ENCODE peak calls at places on chromosome 7, in five cellular contexts. One of them, this sample, is unnamed.

GRCh38 chr7:4787541-4787940 is 12.1 kb downstream of the AP5Z1 start:
- DNase-seq in AML-193: no peak
- DNase-seq in left colon: no peak
- DNase-seq in activated T-cell treated with anti-CD3 and anti-CD28 coated beads, Interleukin-2, amount 50 U/mL, for 48 hours: no peak
- DNase-seq in fibroblast of pulmonary artery: no peak
- DNase-seq in this sample: no peak

GRCh38 chr7:129779602-129780256 is 168.2 kb downstream of the NRF1 start:
- DNase-seq in left colon: peak; percentile 68
- DNase-seq in fibroblast of pulmonary artery: no peak
- DNase-seq in AML-193: no peak
- DNase-seq in activated T-cell treated with anti-CD3 and anti-CD28 coated beads, Interleukin-2, amount 50 U/mL, for 48 hours: peak; percentile 61
- DNase-seq in this sample: no peak

GRCh38 chr7:158957507-158957900 is 101.1 kb downstream of the DYNC2I1 start:
- DNase-seq in left colon: peak; percentile 66
- DNase-seq in activated T-cell treated with anti-CD3 and anti-CD28 coated beads, Interleukin-2, amount 50 U/mL, for 48 hours: no peak
- DNase-seq in fibroblast of pulmonary artery: no peak
- DNase-seq in AML-193: no peak
- DNase-seq in this sample: no peak

GRCh38 chr7:3438352-3438751 is 137.3 kb downstream of the SDK1 start:
- DNase-seq in activated T-cell treated with anti-CD3 and anti-CD28 coated beads, Interleukin-2, amount 50 U/mL, for 48 hours: no peak
- DNase-seq in AML-193: no peak
- DNase-seq in left colon: no peak
- DNase-seq in fibroblast of pulmonary artery: no peak
- DNase-seq in this sample: no peak

GRCh38 chr7:84314263-84314662 is 119.7 kb upstream of the SEMA3A start:
- DNase-seq in left colon: no peak
- DNase-seq in activated T-cell treated with anti-CD3 and anti-CD28 coated beads, Interleukin-2, amount 50 U/mL, for 48 hours: no peak
- DNase-seq in fibroblast of pulmonary artery: no peak
- DNase-seq in AML-193: no peak
- DNase-seq in this sample: no peak

GRCh38 chr7:158327571-158328180 is 259.9 kb downstream of the PTPRN2 start:
- DNase-seq in left colon: no peak
- DNase-seq in fibroblast of pulmonary artery: no peak
- DNase-seq in AML-193: no peak
- DNase-seq in activated T-cell treated with anti-CD3 and anti-CD28 coated beads, Interleukin-2, amount 50 U/mL, for 48 hours: no peak
- DNase-seq in this sample: no peak

GRCh38 chr7:10116511-10116910 is 857.2 kb upstream of the PHF14 start:
- DNase-seq in AML-193: no peak
- DNase-seq in left colon: no peak
- DNase-seq in fibroblast of pulmonary artery: no peak
- DNase-seq in activated T-cell treated with anti-CD3 and anti-CD28 coated beads, Interleukin-2, amount 50 U/mL, for 48 hours: no peak
- DNase-seq in this sample: no peak

GRCh38 chr7:97187067-97187466 is 69.6 kb downstream of the SDHAF3 start:
- DNase-seq in fibroblast of pulmonary artery: peak; percentile 32
- DNase-seq in AML-193: peak; percentile 4
- DNase-seq in activated T-cell treated with anti-CD3 and anti-CD28 coated beads, Interleukin-2, amount 50 U/mL, for 48 hours: no peak
- DNase-seq in left colon: no peak
- DNase-seq in this sample: no peak

GRCh38 chr7:21030237-21030636 is 243.6 kb upstream of the SP8 start:
- DNase-seq in activated T-cell treated with anti-CD3 and anti-CD28 coated beads, Interleukin-2, amount 50 U/mL, for 48 hours: no peak
- DNase-seq in fibroblast of pulmonary artery: no peak
- DNase-seq in AML-193: no peak
- DNase-seq in left colon: no peak
- DNase-seq in this sample: no peak

GRCh38 chr7:141511370-141512335 is 39.6 kb upstream of the AGK start:
- DNase-seq in fibroblast of pulmonary artery: no peak
- DNase-seq in activated T-cell treated with anti-CD3 and anti-CD28 coated beads, Interleukin-2, amount 50 U/mL, for 48 hours: peak; percentile 21
- DNase-seq in AML-193: no peak
- DNase-seq in left colon: peak; percentile 14
- DNase-seq in this sample: no peak

GRCh38 chr7:97409346-97409745 is 291.8 kb downstream of the SDHAF3 start:
- DNase-seq in AML-193: no peak
- DNase-seq in left colon: no peak
- DNase-seq in fibroblast of pulmonary artery: no peak
- DNase-seq in activated T-cell treated with anti-CD3 and anti-CD28 coated beads, Interleukin-2, amount 50 U/mL, for 48 hours: no peak
- DNase-seq in this sample: no peak

GRCh38 chr7:64101126-64101942 is 56.1 kb downstream of the ZNF727 start:
- DNase-seq in left colon: no peak
- DNase-seq in activated T-cell treated with anti-CD3 and anti-CD28 coated beads, Interleukin-2, amount 50 U/mL, for 48 hours: no peak
- DNase-seq in fibroblast of pulmonary artery: no peak
- DNase-seq in AML-193: no peak
- DNase-seq in this sample: no peak

GRCh38 chr7:81487512-81487911 is 282.3 kb downstream of the HGF start:
- DNase-seq in fibroblast of pulmonary artery: no peak
- DNase-seq in left colon: no peak
- DNase-seq in AML-193: no peak
- DNase-seq in activated T-cell treated with anti-CD3 and anti-CD28 coated beads, Interleukin-2, amount 50 U/mL, for 48 hours: no peak
- DNase-seq in this sample: no peak

GRCh38 chr7:45682836-45683555 is 108.8 kb downstream of the ADCY1 start:
- DNase-seq in left colon: no peak
- DNase-seq in AML-193: no peak
- DNase-seq in activated T-cell treated with anti-CD3 and anti-CD28 coated beads, Interleukin-2, amount 50 U/mL, for 48 hours: no peak
- DNase-seq in fibroblast of pulmonary artery: peak; percentile 44
- DNase-seq in this sample: no peak

GRCh38 chr7:124765401-124766352 is at the start of gene GPR37:
- DNase-seq in left colon: peak; percentile 68
- DNase-seq in fibroblast of pulmonary artery: peak; percentile 29
- DNase-seq in AML-193: no peak
- DNase-seq in activated T-cell treated with anti-CD3 and anti-CD28 coated beads, Interleukin-2, amount 50 U/mL, for 48 hours: peak; percentile 52
- DNase-seq in this sample: no peak

GRCh38 chr7:93171606-93172226 is 23.5 kb upstream of the SAMD9L start:
- DNase-seq in fibroblast of pulmonary artery: no peak
- DNase-seq in activated T-cell treated with anti-CD3 and anti-CD28 coated beads, Interleukin-2, amount 50 U/mL, for 48 hours: no peak
- DNase-seq in left colon: no peak
- DNase-seq in AML-193: no peak
- DNase-seq in this sample: no peak

GRCh38 chr7:37028909-37029440 is 304.7 kb upstream of the AOAH start:
- DNase-seq in activated T-cell treated with anti-CD3 and anti-CD28 coated beads, Interleukin-2, amount 50 U/mL, for 48 hours: peak; percentile 49
- DNase-seq in AML-193: no peak
- DNase-seq in left colon: no peak
- DNase-seq in fibroblast of pulmonary artery: no peak
- DNase-seq in this sample: no peak

GRCh38 chr7:43469051-43469450 is 113.9 kb upstream of the STK17A start:
- DNase-seq in fibroblast of pulmonary artery: no peak
- DNase-seq in activated T-cell treated with anti-CD3 and anti-CD28 coated beads, Interleukin-2, amount 50 U/mL, for 48 hours: no peak
- DNase-seq in left colon: no peak
- DNase-seq in AML-193: no peak
- DNase-seq in this sample: no peak

GRCh38 chr7:40714338-40715052 is 579.7 kb downstream of the SUGCT start:
- DNase-seq in fibroblast of pulmonary artery: no peak
- DNase-seq in activated T-cell treated with anti-CD3 and anti-CD28 coated beads, Interleukin-2, amount 50 U/mL, for 48 hours: no peak
- DNase-seq in AML-193: no peak
- DNase-seq in left colon: no peak
- DNase-seq in this sample: no peak

GRCh38 chr7:69961396-69961795 is 363.1 kb downstream of the AUTS2 start:
- DNase-seq in fibroblast of pulmonary artery: no peak
- DNase-seq in activated T-cell treated with anti-CD3 and anti-CD28 coated beads, Interleukin-2, amount 50 U/mL, for 48 hours: no peak
- DNase-seq in left colon: no peak
- DNase-seq in AML-193: no peak
- DNase-seq in this sample: no peak

GRCh38 chr7:2638224-2638991 is 6.6 kb downstream of the TTYH3 start:
- DNase-seq in fibroblast of pulmonary artery: peak; percentile 23
- DNase-seq in left colon: peak; percentile 20
- DNase-seq in activated T-cell treated with anti-CD3 and anti-CD28 coated beads, Interleukin-2, amount 50 U/mL, for 48 hours: no peak
- DNase-seq in AML-193: no peak
- DNase-seq in this sample: no peak

GRCh38 chr7:5217396-5217795 is 27.4 kb downstream of the WIPI2 start:
- DNase-seq in AML-193: no peak
- DNase-seq in fibroblast of pulmonary artery: no peak
- DNase-seq in left colon: no peak
- DNase-seq in activated T-cell treated with anti-CD3 and anti-CD28 coated beads, Interleukin-2, amount 50 U/mL, for 48 hours: no peak
- DNase-seq in this sample: no peak

This sample was measured in activated T-helper 1 cell treated with Interleukin-2 at 50 U/mL for 16 hours.